ENCODE peak calls at places on chromosomes 13 and 19, in six cellular contexts. One of them, this sample, is unnamed.

GRCh38 chr19:5913739-5914357 is at the start of gene CAPS:
- DNase-seq in lung: peak; percentile 76
- DNase-seq in adrenal gland: peak; percentile 91
- DNase-seq in gastrocnemius medialis: peak; percentile 28
- DNase-seq in heart left ventricle: no peak
- DNase-seq in thoracic aorta: no peak
- DNase-seq in this sample: peak; percentile 74

GRCh38 chr19:44003461-44004134 is 841 bp downstream of the ZNF230 start:
- DNase-seq in adrenal gland: no peak
- DNase-seq in thoracic aorta: no peak
- DNase-seq in gastrocnemius medialis: no peak
- DNase-seq in heart left ventricle: no peak
- DNase-seq in lung: no peak
- DNase-seq in this sample: no peak

GRCh38 chr13:97179501-97179900 is 42.6 kb upstream of the MBNL2 start:
- DNase-seq in heart left ventricle: no peak
- DNase-seq in adrenal gland: no peak
- DNase-seq in lung: no peak
- DNase-seq in thoracic aorta: no peak
- DNase-seq in gastrocnemius medialis: no peak
- DNase-seq in this sample: peak; percentile 76

GRCh38 chr19:54172764-54173699 is at the start of gene TMC4:
- DNase-seq in adrenal gland: no peak
- DNase-seq in lung: peak; percentile 76
- DNase-seq in thoracic aorta: no peak
- DNase-seq in heart left ventricle: no peak
- DNase-seq in gastrocnemius medialis: no peak
- DNase-seq in this sample: peak; percentile 96

GRCh38 chr19:2047449-2048103 is 3.5 kb downstream of the MKNK2 start:
- DNase-seq in lung: no peak
- DNase-seq in thoracic aorta: no peak
- DNase-seq in gastrocnemius medialis: peak; percentile 88
- DNase-seq in heart left ventricle: no peak
- DNase-seq in adrenal gland: peak; percentile 94
- DNase-seq in this sample: peak; percentile 55

GRCh38 chr13:33633701-33634525 is 184.0 kb upstream of the RFC3 start:
- DNase-seq in heart left ventricle: no peak
- DNase-seq in gastrocnemius medialis: no peak
- DNase-seq in thoracic aorta: no peak
- DNase-seq in adrenal gland: no peak
- DNase-seq in lung: no peak
- DNase-seq in this sample: no peak

GRCh38 chr19:50794074-50794777 is 4.0 kb downstream of the ACP4 start:
- DNase-seq in thoracic aorta: no peak
- DNase-seq in heart left ventricle: no peak
- DNase-seq in lung: no peak
- DNase-seq in gastrocnemius medialis: no peak
- DNase-seq in adrenal gland: no peak
- DNase-seq in this sample: no peak

GRCh38 chr13:102141625-102142472 is 260.0 kb downstream of the FGF14 start:
- DNase-seq in thoracic aorta: no peak
- DNase-seq in gastrocnemius medialis: no peak
- DNase-seq in adrenal gland: no peak
- DNase-seq in heart left ventricle: no peak
- DNase-seq in lung: no peak
- DNase-seq in this sample: no peak

GRCh38 chr19:4866595-4867424 is 657 bp downstream of the PLIN3 start:
- DNase-seq in heart left ventricle: peak; percentile 64
- DNase-seq in adrenal gland: peak; percentile 57
- DNase-seq in thoracic aorta: no peak
- DNase-seq in gastrocnemius medialis: peak; percentile 54
- DNase-seq in lung: peak; percentile 63
- DNase-seq in this sample: peak; percentile 35

GRCh38 chr19:35509018-35509652 is 4.3 kb downstream of the DMKN start:
- DNase-seq in heart left ventricle: no peak
- DNase-seq in lung: peak; percentile 77
- DNase-seq in adrenal gland: peak; percentile 38
- DNase-seq in gastrocnemius medialis: no peak
- DNase-seq in thoracic aorta: no peak
- DNase-seq in this sample: peak; percentile 69

GRCh38 chr19:6787393-6787792 is 14.9 kb downstream of the VAV1 start:
- DNase-seq in adrenal gland: no peak
- DNase-seq in gastrocnemius medialis: no peak
- DNase-seq in heart left ventricle: no peak
- DNase-seq in lung: no peak
- DNase-seq in thoracic aorta: no peak
- DNase-seq in this sample: no peak

GRCh38 chr13:114129649-114130062 is 2.8 kb downstream of the RASA3 start:
- DNase-seq in gastrocnemius medialis: no peak
- DNase-seq in lung: no peak
- DNase-seq in adrenal gland: no peak
- DNase-seq in thoracic aorta: no peak
- DNase-seq in heart left ventricle: no peak
- DNase-seq in this sample: no peak

GRCh38 chr19:34393031-34393430 is 11.2 kb upstream of the PDCD2L start:
- DNase-seq in heart left ventricle: no peak
- DNase-seq in adrenal gland: no peak
- DNase-seq in gastrocnemius medialis: no peak
- DNase-seq in thoracic aorta: no peak
- DNase-seq in lung: no peak
- DNase-seq in this sample: no peak

GRCh38 chr19:15671891-15672579 is 852 bp upstream of the CYP4F12 start:
- DNase-seq in adrenal gland: no peak
- DNase-seq in gastrocnemius medialis: no peak
- DNase-seq in lung: no peak
- DNase-seq in heart left ventricle: no peak
- DNase-seq in thoracic aorta: no peak
- DNase-seq in this sample: no peak

GRCh38 chr19:29263305-29264080 is 50.5 kb upstream of the UQCRFS1 start:
- DNase-seq in adrenal gland: peak; percentile 50
- DNase-seq in lung: no peak
- DNase-seq in thoracic aorta: no peak
- DNase-seq in gastrocnemius medialis: peak; percentile 44
- DNase-seq in heart left ventricle: no peak
- DNase-seq in this sample: peak; percentile 36

GRCh38 chr19:10439588-10439987 is 19.2 kb downstream of the PDE4A start:
- DNase-seq in thoracic aorta: no peak
- DNase-seq in gastrocnemius medialis: peak; percentile 51
- DNase-seq in heart left ventricle: no peak
- DNase-seq in lung: no peak
- DNase-seq in adrenal gland: no peak
- DNase-seq in this sample: no peak

GRCh38 chr13:20679879-20680278 is 23.6 kb upstream of the IL17D start:
- DNase-seq in heart left ventricle: no peak
- DNase-seq in gastrocnemius medialis: no peak
- DNase-seq in lung: no peak
- DNase-seq in thoracic aorta: no peak
- DNase-seq in adrenal gland: no peak
- DNase-seq in this sample: no peak
- H3K9me3 ChIP-seq in heart left ventricle: no peaks in the 10 kb centered on the region
- H3K9me3 ChIP-seq in gastrocnemius medialis: no peaks in the 10 kb centered on the region
- H3K9me3 ChIP-seq in lung: no peaks in the 10 kb centered on the region
- H3K9me3 ChIP-seq in thoracic aorta: no peaks in the 10 kb centered on the region
- H3K9me3 ChIP-seq in adrenal gland: no peaks in the 10 kb centered on the region
- H3K9me3 ChIP-seq in this sample: no peaks in the 10 kb centered on the region

DNA sequence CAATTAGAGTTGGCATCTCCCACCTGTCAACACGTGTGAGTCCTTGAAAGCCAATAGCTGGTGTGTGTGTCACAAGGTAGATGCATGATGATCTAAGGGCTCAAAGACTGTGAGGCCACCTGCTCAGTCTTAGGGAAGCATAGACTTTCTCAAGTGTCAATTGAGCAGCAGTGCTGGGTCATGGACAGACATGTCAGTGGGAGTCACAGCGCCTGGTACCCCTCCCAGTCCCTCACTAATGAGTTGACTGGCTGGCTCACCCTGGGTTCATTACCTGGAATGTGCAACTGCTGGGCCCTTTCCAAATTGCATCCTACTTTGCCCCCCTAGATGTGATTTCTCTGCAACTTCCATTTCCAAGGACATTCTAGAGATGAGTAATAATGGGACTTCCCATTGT is 9.1 kb upstream of the PSG6 start:
- DNase-seq in heart left ventricle: no peak
- DNase-seq in adrenal gland: no peak
- DNase-seq in thoracic aorta: no peak
- DNase-seq in gastrocnemius medialis: no peak
- DNase-seq in lung: no peak
- DNase-seq in this sample: no peak
- TF ChIP-seq CTCF in heart left ventricle: no peak
- TF ChIP-seq CTCF in adrenal gland: no peak
- TF ChIP-seq CTCF in thoracic aorta: no peak
- TF ChIP-seq CTCF in gastrocnemius medialis: no peak
- TF ChIP-seq CTCF in lung: no peak
- TF ChIP-seq CTCF in this sample: no peak

GRCh38 chr13:51959773-51960172 is 51.5 kb downstream of the ATP7B start:
- DNase-seq in gastrocnemius medialis: no peak
- DNase-seq in thoracic aorta: no peak
- DNase-seq in lung: no peak
- DNase-seq in adrenal gland: no peak
- DNase-seq in heart left ventricle: no peak
- DNase-seq in this sample: no peak

GRCh38 chr13:51957377-51958216 is 53.7 kb downstream of the ATP7B start:
- DNase-seq in lung: no peak
- DNase-seq in adrenal gland: no peak
- DNase-seq in thoracic aorta: no peak
- DNase-seq in gastrocnemius medialis: no peak
- DNase-seq in heart left ventricle: no peak
- DNase-seq in this sample: no peak

GRCh38 chr13:51958217-51958547 is 53.1 kb downstream of the ATP7B start:
- DNase-seq in gastrocnemius medialis: no peak
- DNase-seq in adrenal gland: no peak
- DNase-seq in heart left ventricle: no peak
- DNase-seq in thoracic aorta: no peak
- DNase-seq in lung: no peak
- DNase-seq in this sample: peak; percentile 59

GRCh38 chr13:51960766-51961165 is 50.5 kb downstream of the ATP7B start:
- DNase-seq in adrenal gland: no peak
- DNase-seq in thoracic aorta: no peak
- DNase-seq in lung: no peak
- DNase-seq in gastrocnemius medialis: no peak
- DNase-seq in heart left ventricle: no peak
- DNase-seq in this sample: no peak

DNA sequence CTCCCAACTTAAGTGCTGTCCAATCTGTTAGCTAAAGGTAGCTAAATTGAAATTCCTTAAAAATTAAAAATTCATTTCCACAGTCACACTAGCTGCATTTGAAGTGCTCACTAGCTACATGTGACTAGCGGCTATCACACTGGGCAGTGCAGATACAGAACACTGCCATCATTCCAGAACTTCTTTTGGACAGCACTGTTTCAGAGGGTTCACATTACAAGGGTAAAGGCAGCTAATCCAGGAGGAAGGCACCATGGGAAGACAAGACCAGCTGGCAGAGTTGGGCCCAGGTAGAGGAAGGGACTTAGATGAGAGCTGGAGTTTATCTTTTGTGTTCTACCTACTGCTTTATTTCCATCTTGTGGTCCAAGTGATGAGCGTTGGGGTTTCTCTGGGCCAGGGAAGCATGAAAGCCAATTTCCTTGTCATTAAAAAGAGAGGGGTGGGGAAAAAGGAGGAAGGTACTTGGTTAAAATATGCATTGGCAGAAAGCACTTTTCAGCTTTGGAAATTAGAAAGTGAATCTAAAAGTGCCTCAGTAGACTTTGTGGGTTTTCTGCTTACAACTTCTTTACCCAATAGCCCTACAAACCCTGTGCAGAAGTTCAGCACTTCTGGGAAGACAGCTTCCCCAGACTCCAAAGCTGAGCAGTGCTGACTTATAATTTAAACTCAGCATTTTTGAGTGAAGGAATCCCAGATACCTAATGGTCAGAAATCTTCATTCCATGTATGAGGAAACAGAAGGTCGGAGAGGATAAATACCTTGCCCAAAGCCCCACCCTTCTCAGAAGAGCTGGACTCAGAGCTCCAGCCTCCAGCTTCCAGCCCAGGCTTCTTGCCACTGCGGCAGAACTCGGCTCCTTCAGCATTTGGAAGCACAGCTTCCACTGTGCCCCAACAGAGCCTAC is 49.5 kb downstream of the ATP7B start:
- DNase-seq in lung: no peak
- DNase-seq in gastrocnemius medialis: no peak
- DNase-seq in thoracic aorta: no peak
- DNase-seq in heart left ventricle: no peak
- DNase-seq in adrenal gland: no peak
- DNase-seq in this sample: no peak
- H3K9me3 ChIP-seq in lung: no peaks in the 10 kb centered on the region
- H3K9me3 ChIP-seq in gastrocnemius medialis: no peaks in the 10 kb centered on the region
- H3K9me3 ChIP-seq in thoracic aorta: no peaks in the 10 kb centered on the region
- H3K9me3 ChIP-seq in heart left ventricle: no peaks in the 10 kb centered on the region
- H3K9me3 ChIP-seq in adrenal gland: no peaks in the 10 kb centered on the region
- H3K9me3 ChIP-seq in this sample: no peaks in the 10 kb centered on the region

GRCh38 chr19:58325623-58326022 is 1.2 kb upstream of the ZSCAN22 start:
- DNase-seq in heart left ventricle: no peak
- DNase-seq in adrenal gland: no peak
- DNase-seq in gastrocnemius medialis: no peak
- DNase-seq in thoracic aorta: no peak
- DNase-seq in lung: no peak
- DNase-seq in this sample: no peak

GRCh38 chr19:58326501-58326913 is 287 bp upstream of the ZSCAN22 start:
- DNase-seq in gastrocnemius medialis: no peak
- DNase-seq in thoracic aorta: no peak
- DNase-seq in heart left ventricle: no peak
- DNase-seq in lung: no peak
- DNase-seq in adrenal gland: no peak
- DNase-seq in this sample: no peak

GRCh38 chr19:58330458-58330857 is 3.7 kb downstream of the ZSCAN22 start:
- DNase-seq in gastrocnemius medialis: no peak
- DNase-seq in thoracic aorta: no peak
- DNase-seq in heart left ventricle: no peak
- DNase-seq in lung: no peak
- DNase-seq in adrenal gland: no peak
- DNase-seq in this sample: peak; percentile 9

GRCh38 chr19:58328999-58329398 is 2.2 kb downstream of the ZSCAN22 start:
- DNase-seq in thoracic aorta: no peak
- DNase-seq in lung: no peak
- DNase-seq in heart left ventricle: no peak
- DNase-seq in adrenal gland: no peak
- DNase-seq in gastrocnemius medialis: no peak
- DNase-seq in this sample: no peak

DNA sequence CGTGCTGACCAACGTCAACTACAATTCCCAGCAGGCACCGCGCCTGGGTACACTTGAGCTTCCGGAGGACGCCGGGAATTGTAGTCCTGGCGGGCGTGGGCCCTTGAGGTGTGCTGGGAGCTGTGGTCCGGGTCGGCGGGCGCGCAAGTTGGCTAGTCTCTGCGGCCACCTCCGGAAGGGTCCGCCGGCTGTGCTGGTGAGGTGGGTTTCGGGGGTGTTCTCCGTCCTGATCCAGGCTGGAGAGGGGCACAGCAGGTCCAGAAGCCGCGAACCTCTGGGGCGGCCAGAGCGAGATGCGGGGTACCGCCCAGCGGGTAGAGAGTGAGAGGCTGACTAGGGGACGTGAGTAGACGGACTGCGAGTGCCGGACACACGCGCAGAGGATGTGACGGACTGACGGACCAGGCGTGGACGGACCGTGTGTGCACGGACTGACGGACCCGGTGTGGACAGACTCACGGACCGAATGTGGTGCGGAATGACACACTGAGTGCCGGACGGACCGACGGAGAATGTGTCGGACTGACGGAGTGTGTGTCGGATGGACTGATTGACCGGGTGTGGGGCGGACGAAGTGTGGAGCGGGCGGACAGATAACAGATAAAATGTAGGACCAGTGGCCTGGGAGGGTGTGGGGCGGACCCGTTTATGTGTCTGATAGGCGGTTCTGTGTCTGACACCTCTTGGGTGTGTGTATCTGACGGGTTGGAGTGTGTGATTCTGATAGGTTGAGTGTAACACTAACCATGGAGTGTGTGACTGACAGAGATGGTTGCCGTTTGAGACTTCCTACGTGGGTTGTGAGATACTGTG is at the start of gene ZSCAN22:
- DNase-seq in heart left ventricle: peak; percentile 97
- DNase-seq in gastrocnemius medialis: peak; percentile 96
- DNase-seq in adrenal gland: peak; percentile 97
- DNase-seq in lung: peak; percentile 96
- DNase-seq in thoracic aorta: peak; percentile 95
- DNase-seq in this sample: peak; percentile 90
- TF ChIP-seq CTCF in heart left ventricle: no peak
- TF ChIP-seq CTCF in gastrocnemius medialis: no peak
- TF ChIP-seq CTCF in adrenal gland: no peak
- TF ChIP-seq CTCF in lung: no peak
- TF ChIP-seq CTCF in thoracic aorta: no peak
- TF ChIP-seq CTCF in this sample: no peak